ENCODE peak calls at places on chromosomes 16 and 17, in four cellular contexts. J is NCI-H69, Y is AG10803, M is midbrain. Z is an unnamed sample.

GRCh38 chr16:83706394-83706793 is 101.4 kb upstream of the HSBP1 start:
- DNase-seq in J (no peak), Y (peak), M (no peak), Z (no peak)

GRCh38 chr17:4672055-4672630 is 30.7 kb upstream of the ALOX15 start:
- DNase-seq in J (no peak), Y (no peak), M (no peak), Z (no peak)

GRCh38 chr17:75078097-75079022 is 9.4 kb upstream of the SLC16A5 start:
- DNase-seq in J (no peak), Y (peak), M (no peak), Z (no peak)

GRCh38 chr16:51155901-51156810 is 5.1 kb upstream of the SALL1 start:
- DNase-seq in J (no peak), Y (peak), M (peak), Z (peak)

GRCh38 chr17:78341559-78342437 is 18.1 kb downstream of the SOCS3 start:
- DNase-seq in J (peak), Y (peak), M (peak), Z (peak)

GRCh38 chr17:74957935-74958549 is 14.5 kb downstream of the HID1 start:
- DNase-seq in J (peak), Y (peak), M (peak), Z (peak)

GRCh38 chr16:86479419-86479818 is 30.9 kb upstream of the FOXF1 start:
- DNase-seq in J (no peak), Y (peak), M (no peak), Z (no peak)

GRCh38 chr17:18132711-18133110 is 24.2 kb downstream of the MYO15A start:
- DNase-seq in J (no peak), Y (no peak), M (no peak), Z (no peak)

GRCh38 chr16:49876716-49877129 is 20.8 kb upstream of the ZNF423 start:
- DNase-seq in J (no peak), Y (no peak), M (no peak), Z (peak)

GRCh38 chr16:75097941-75098897 is 18.4 kb downstream of the LDHD start:
- DNase-seq in J (no peak), Y (no peak), M (no peak), Z (no peak)

GRCh38 chr17:31068291-31068690 is 26.5 kb upstream of the NF1 start:
- DNase-seq in J (peak), Y (peak), M (peak), Z (peak)

GRCh38 chr16:25692307-25692706 is 548 bp downstream of the HS3ST4 start:
- DNase-seq in J (peak), Y (no peak), M (no peak), Z (no peak)

GRCh38 chr17:290626-291025 is 62.0 kb downstream of the RPH3AL start:
- DNase-seq in J (no peak), Y (no peak), M (no peak), Z (no peak)

GRCh38 chr16:57620316-57621231 is 7.9 kb upstream of the ADGRG1 start:
- DNase-seq in J (peak), Y (no peak), M (no peak), Z (no peak)

GRCh38 chr17:78805301-78805700 is 23.2 kb upstream of the CYTH1 start:
- DNase-seq in J (no peak), Y (no peak), M (no peak), Z (no peak)

GRCh38 chr16:69187891-69188451 is 1.0 kb downstream of the SNTB2 start:
- DNase-seq in J (peak), Y (peak), M (peak), Z (peak)

GRCh38 chr17:4152471-4152870 is 9.5 kb downstream of the CYB5D2 start:
- DNase-seq in J (no peak), Y (peak), M (no peak), Z (no peak)

GRCh38 chr16:87945351-87946042 is 5.7 kb upstream of the BANP start:
- DNase-seq in J (peak), Y (peak), M (peak), Z (no peak)

GRCh38 chr17:79400989-79401703 is 209.7 kb downstream of the RBFOX3 start:
- DNase-seq in J (peak), Y (peak), M (peak), Z (peak)

GRCh38 chr17:7478276-7479138 is 924 bp downstream of the ZBTB4 start:
- DNase-seq in J (peak), Y (peak), M (peak), Z (peak)

GRCh38 chr17:40062347-40063033 is at the start of gene THRA:
- DNase-seq in J (peak), Y (peak), M (no peak), Z (peak)